ENCODE peak calls at places on chromosomes 3 and 15, in eight cellular contexts. P, B, G, S, C, M, Z and E are unnamed samples.

GRCh38 chr3:40631341-40631995 is 106.7 kb downstream of the ZNF621 start:
- DNase-seq in P (no peak), B (no peak), G (peak), S (no peak), C (no peak), M (no peak), Z (no peak), E (no peak)

GRCh38 chr3:175606650-175607318 is 747.6 kb downstream of the NAALADL2 start:
- DNase-seq in P (no peak), B (no peak), G (no peak), S (no peak), C (no peak), M (no peak), Z (no peak), E (no peak)

GRCh38 chr3:69660631-69661030 is 78.6 kb upstream of the MITF start:
- DNase-seq in P (no peak), B (no peak), G (no peak), S (no peak), C (no peak), M (no peak), Z (no peak), E (no peak)

GRCh38 chr3:27345493-27345892 is 23.7 kb downstream of the NEK10 start:
- DNase-seq in P (no peak), B (no peak), G (no peak), S (no peak), C (no peak), M (no peak), Z (no peak), E (no peak)

GRCh38 chr3:110237091-110237615 is 834.5 kb upstream of the NECTIN3 start:
- DNase-seq in P (no peak), B (no peak), G (no peak), S (no peak), C (no peak), M (no peak), Z (no peak), E (no peak)

GRCh38 chr3:126557415-126557745 is 1.4 kb downstream of the C3orf22 start:
- DNase-seq in P (no peak), B (no peak), G (peak), S (no peak), C (no peak), M (peak), Z (no peak), E (no peak)

GRCh38 chr3:16724487-16724886 is 119.3 kb upstream of the DAZL start:
- DNase-seq in P (no peak), B (no peak), G (no peak), S (no peak), C (no peak), M (no peak), Z (no peak), E (no peak)

GRCh38 chr15:62059818-62060115 is 480 bp downstream of the VPS13C start:
- DNase-seq in P (peak), B (peak), G (peak), S (no peak), C (peak), M (peak), Z (peak), E (peak)

GRCh38 chr15:49495993-49496747 is 73.1 kb downstream of the FGF7 start:
- DNase-seq in P (no peak), B (no peak), G (no peak), S (no peak), C (no peak), M (no peak), Z (no peak), E (no peak)

GRCh38 chr3:31724681-31725080 is 192.0 kb downstream of the STT3B start:
- DNase-seq in P (no peak), B (no peak), G (no peak), S (no peak), C (no peak), M (no peak), Z (no peak), E (no peak)

GRCh38 chr3:146152841-146153240 is 8.1 kb downstream of the PLOD2 start:
- DNase-seq in P (no peak), B (no peak), G (no peak), S (no peak), C (no peak), M (no peak), Z (no peak), E (no peak)
- H3K4me3 ChIP-seq in P (no peak), B (no peak), G (no peak), S (no peak), C (no peak), M (no peak), Z (no peak), E (no peak)

GRCh38 chr3:48855681-48856447 is 8.2 kb upstream of the PRKAR2A start:
- DNase-seq in P (no peak), B (no peak), G (peak), S (no peak), C (no peak), M (peak), Z (no peak), E (no peak)
- H3K27ac ChIP-seq in P (no peak), B (no peak), G (peak), S (no peak), C (no peak), M (no peak), Z (peak), E (no peak)

GRCh38 chr3:142274908-142275307 is 49.5 kb upstream of the GK5 start:
- DNase-seq in P (no peak), B (no peak), G (no peak), S (no peak), C (no peak), M (no peak), Z (no peak), E (no peak)
- H3K4me3 ChIP-seq in P (no peak), B (no peak), G (no peak), S (no peak), C (no peak), M (no peak), Z (no peak), E (no peak)

GRCh38 chr3:122001892-122002291 is 20.2 kb downstream of the ILDR1 start:
- DNase-seq in P (no peak), B (no peak), G (no peak), S (no peak), C (no peak), M (no peak), Z (no peak), E (no peak)

GRCh38 chr3:122004123-122004522 is 17.9 kb downstream of the ILDR1 start:
- DNase-seq in P (no peak), B (no peak), G (no peak), S (no peak), C (no peak), M (no peak), Z (no peak), E (no peak)

GRCh38 chr3:122005033-122005565 is 16.9 kb downstream of the ILDR1 start:
- DNase-seq in P (no peak), B (no peak), G (no peak), S (no peak), C (no peak), M (no peak), Z (no peak), E (no peak)

GRCh38 chr3:122003112-122003511 is 18.9 kb downstream of the ILDR1 start:
- DNase-seq in P (no peak), B (no peak), G (no peak), S (no peak), C (no peak), M (no peak), Z (no peak), E (no peak)

DNA sequence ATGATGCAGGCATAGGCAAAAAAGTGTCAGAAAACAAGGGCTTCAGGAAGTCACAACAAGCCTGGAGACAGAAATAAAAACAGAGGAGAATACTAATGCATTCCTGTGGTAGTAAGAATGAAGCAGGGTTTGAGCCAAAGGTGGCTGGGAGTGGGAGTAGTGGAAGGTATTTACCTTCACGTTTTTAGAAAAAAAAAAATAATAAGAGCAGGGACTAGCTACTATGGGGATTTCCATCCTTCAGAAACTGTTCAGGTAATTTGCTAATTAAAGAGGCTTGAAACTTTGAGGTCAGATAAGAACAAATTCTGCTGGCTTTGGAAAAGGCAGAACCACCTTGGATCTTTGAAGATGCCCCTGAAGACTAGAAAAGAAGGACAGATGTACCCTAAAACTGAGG is 18.5 kb downstream of the ILDR1 start:
- DNase-seq in P (no peak), B (no peak), G (no peak), S (no peak), C (no peak), M (no peak), Z (no peak), E (no peak)
- H3K27ac ChIP-seq in P (no peak), B (no peak), G (no peak), S (no peak), C (no peak), M (no peak), Z (no peak), E (no peak)

DNA sequence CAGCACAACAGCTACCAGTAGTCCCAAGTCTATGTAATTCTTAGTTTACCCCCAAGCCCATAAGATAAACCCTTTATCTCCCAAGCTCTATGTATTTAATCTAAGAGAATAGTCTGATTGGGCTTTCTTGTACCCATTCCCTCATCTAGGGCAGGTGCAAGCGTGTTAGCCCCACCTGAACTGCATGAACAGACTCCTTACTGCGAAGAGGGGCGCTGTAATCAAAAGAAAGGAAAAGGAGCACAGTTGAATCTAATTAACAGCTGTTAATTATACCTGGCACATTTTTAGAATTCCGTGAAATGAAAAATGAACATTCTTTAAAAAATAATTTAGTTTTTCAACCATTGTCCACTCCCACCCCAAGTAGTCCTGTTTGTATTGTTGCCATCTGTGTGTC is 26.4 kb upstream of the NEDD4 start:
- DNase-seq in P (no peak), B (no peak), G (no peak), S (no peak), C (no peak), M (no peak), Z (no peak), E (no peak)
- H3K4me3 ChIP-seq in P (no peak), B (no peak), G (no peak), S (no peak), C (no peak), M (no peak), Z (no peak), E (no peak)

GRCh38 chr15:85974742-85975141 is 104.9 kb upstream of the AGBL1 start:
- DNase-seq in P (no peak), B (no peak), G (no peak), S (no peak), C (no peak), M (no peak), Z (no peak), E (no peak)

GRCh38 chr15:85976102-85976501 is 103.6 kb upstream of the AGBL1 start:
- DNase-seq in P (no peak), B (no peak), G (no peak), S (no peak), C (no peak), M (no peak), Z (no peak), E (no peak)

GRCh38 chr15:85974348-85974705 is 105.3 kb upstream of the AGBL1 start:
- DNase-seq in P (no peak), B (no peak), G (no peak), S (no peak), C (no peak), M (no peak), Z (no peak), E (no peak)

GRCh38 chr15:85973584-85974347 is 105.9 kb upstream of the AGBL1 start:
- DNase-seq in P (no peak), B (no peak), G (peak), S (no peak), C (no peak), M (no peak), Z (no peak), E (no peak)

GRCh38 chr15:85972805-85973540 is 106.7 kb upstream of the AGBL1 start:
- DNase-seq in P (no peak), B (no peak), G (no peak), S (no peak), C (no peak), M (no peak), Z (no peak), E (no peak)
- H3K27ac ChIP-seq in P (no peak), B (no peak), G (no peak), S (no peak), C (no peak), M (no peak), Z (no peak), E (no peak)

DNA sequence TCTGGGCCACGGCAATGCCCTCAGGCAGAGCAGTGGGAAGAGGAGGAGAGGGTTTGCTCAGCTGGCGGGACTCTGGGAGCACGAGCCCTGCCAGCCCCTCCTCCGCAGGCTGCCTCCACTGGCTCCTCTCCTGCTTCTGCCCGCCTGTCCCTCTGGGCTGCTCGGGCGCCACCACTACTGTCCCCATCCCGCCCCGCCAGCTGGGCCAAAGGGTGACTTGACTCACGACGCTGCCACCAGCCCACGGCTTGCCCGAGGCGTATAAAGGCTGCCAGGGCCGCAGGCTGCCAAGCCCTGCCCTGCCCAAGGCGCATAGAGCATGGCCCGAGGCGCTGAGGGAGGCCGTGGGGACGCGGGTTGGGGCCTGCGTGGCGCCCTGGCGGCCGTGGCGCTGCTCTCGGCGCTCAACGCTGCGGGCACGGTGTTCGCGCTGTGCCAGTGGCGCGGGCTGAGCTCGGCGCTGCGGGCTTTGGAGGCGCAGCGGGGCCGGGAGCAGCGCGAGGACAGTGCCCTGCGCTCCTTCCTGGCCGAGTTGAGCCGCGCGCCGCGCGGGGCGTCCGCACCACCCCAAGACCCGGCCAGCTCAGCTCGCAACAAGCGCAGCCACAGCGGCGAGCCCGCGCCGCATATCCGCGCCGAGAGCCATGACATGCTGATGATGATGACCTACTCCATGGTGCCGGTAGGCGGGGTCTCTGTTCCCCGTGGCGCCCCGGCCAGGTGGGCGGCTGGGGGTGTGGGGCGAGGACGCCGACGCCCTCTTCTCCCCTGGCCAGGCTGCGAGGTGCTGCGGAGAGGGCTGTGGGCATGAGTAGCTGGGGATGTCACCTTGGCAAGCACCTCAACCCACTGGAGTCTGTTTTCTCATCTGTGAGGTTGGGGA is at the start of gene GLDN:
- DNase-seq in P (no peak), B (peak), G (peak), S (no peak), C (no peak), M (peak), Z (peak), E (peak)
- H3K4me3 ChIP-seq in P (no peak), B (peak), G (peak), S (peak), C (no peak), M (peak), Z (peak), E (peak)